ENCODE peak calls at places on chromosomes 12 and 14, in six cellular contexts. J is A549, H is heart left ventricle, Y is fibroblast of mammary gland, W is colonic mucosa, G is heart right ventricle. V is an unnamed sample.

GRCh38 chr14:45664668-45665356 is 411.8 kb upstream of the MIS18BP1 start:
- DNase-seq in G (no peak), Y (no peak), H (no peak), W (no peak), J (peak; percentile 9), V (no peak)

GRCh38 chr14:34710006-34710405 is 4.4 kb downstream of the CFL2 start:
- DNase-seq in H (no peak), Y (no peak), G (no peak), W (no peak), J (no peak), V (no peak)

GRCh38 chr14:69612014-69612758 is 790 bp downstream of the SUSD6 start:
- DNase-seq in G (no peak), Y (peak; percentile 11), H (peak; percentile 37), J (no peak), W (peak; percentile 45), V (peak; percentile 28)

GRCh38 chr12:65565601-65566560 is 258.4 kb upstream of the HMGA2 start:
- DNase-seq in W (no peak), J (peak; percentile 17), G (no peak), Y (peak; percentile 92), H (no peak), V (peak; percentile 94)

GRCh38 chr12:88921434-88921833 is 341.2 kb upstream of the KITLG start:
- DNase-seq in H (no peak), J (no peak), W (no peak), Y (no peak), G (no peak), V (no peak)

GRCh38 chr12:64796205-64796845 is 28.1 kb upstream of the TBC1D30 start:
- DNase-seq in Y (peak; percentile 93), W (peak; percentile 79), J (peak; percentile 96), H (no peak), G (peak; percentile 66), V (peak; percentile 97)

GRCh38 chr12:13805038-13805437 is 176.4 kb downstream of the GRIN2B start:
- DNase-seq in W (no peak), J (no peak), H (no peak), Y (no peak), G (no peak), V (no peak)

GRCh38 chr14:71142375-71143038 is 235.2 kb downstream of the PCNX1 start:
- DNase-seq in H (no peak), W (no peak), J (no peak), G (no peak), Y (peak; percentile 94), V (peak; percentile 87)

GRCh38 chr12:42420385-42420784 is 94.4 kb downstream of the PPHLN1 start:
- DNase-seq in H (no peak), Y (no peak), G (no peak), W (no peak), J (no peak), V (no peak)

GRCh38 chr14:24378327-24378726 is 10.3 kb downstream of the NFATC4 start:
- DNase-seq in H (no peak), Y (no peak), G (no peak), W (no peak), J (no peak), V (no peak)

GRCh38 chr12:107541001-107541400 is 144.6 kb upstream of the PWP1 start:
- DNase-seq in H (no peak), G (no peak), Y (no peak), W (no peak), J (no peak), V (no peak)

GRCh38 chr12:107547421-107547820 is 138.2 kb upstream of the PWP1 start:
- DNase-seq in W (no peak), G (no peak), Y (no peak), J (no peak), H (no peak), V (no peak)

GRCh38 chr12:107544947-107545346 is 140.7 kb upstream of the PWP1 start:
- DNase-seq in H (no peak), J (no peak), G (no peak), W (no peak), Y (peak; percentile 57), V (no peak)

GRCh38 chr12:107545737-107546363 is 139.7 kb upstream of the PWP1 start:
- DNase-seq in Y (peak; percentile 85), J (no peak), H (no peak), G (no peak), W (no peak), V (no peak)

GRCh38 chr12:107543841-107544240 is 141.8 kb upstream of the PWP1 start:
- DNase-seq in J (no peak), G (no peak), H (no peak), W (no peak), Y (no peak), V (no peak)
- TF ChIP-seq CTCF in J (no peak), G (no peak), H (no peak), W (no peak), Y (no peak), V (no peak)

GRCh38 chr14:103879570-103880333 is 32.4 kb upstream of the PPP1R13B start:
- DNase-seq in W (peak; percentile 91), G (peak; percentile 46), Y (no peak), J (peak; percentile 75), H (peak; percentile 62), V (peak; percentile 4)

GRCh38 chr14:103879118-103879569 is 31.8 kb upstream of the PPP1R13B start:
- DNase-seq in G (no peak), J (no peak), Y (no peak), W (no peak), H (no peak), V (no peak)

GRCh38 chr14:103881927-103882281 is 34.5 kb upstream of the PPP1R13B start:
- DNase-seq in J (no peak), Y (no peak), W (no peak), H (no peak), G (no peak), V (no peak)

GRCh38 chr14:103880986-103881926 is 33.9 kb upstream of the PPP1R13B start:
- DNase-seq in Y (no peak), H (peak; percentile 74), G (peak; percentile 41), J (no peak), W (no peak), V (no peak)

DNA sequence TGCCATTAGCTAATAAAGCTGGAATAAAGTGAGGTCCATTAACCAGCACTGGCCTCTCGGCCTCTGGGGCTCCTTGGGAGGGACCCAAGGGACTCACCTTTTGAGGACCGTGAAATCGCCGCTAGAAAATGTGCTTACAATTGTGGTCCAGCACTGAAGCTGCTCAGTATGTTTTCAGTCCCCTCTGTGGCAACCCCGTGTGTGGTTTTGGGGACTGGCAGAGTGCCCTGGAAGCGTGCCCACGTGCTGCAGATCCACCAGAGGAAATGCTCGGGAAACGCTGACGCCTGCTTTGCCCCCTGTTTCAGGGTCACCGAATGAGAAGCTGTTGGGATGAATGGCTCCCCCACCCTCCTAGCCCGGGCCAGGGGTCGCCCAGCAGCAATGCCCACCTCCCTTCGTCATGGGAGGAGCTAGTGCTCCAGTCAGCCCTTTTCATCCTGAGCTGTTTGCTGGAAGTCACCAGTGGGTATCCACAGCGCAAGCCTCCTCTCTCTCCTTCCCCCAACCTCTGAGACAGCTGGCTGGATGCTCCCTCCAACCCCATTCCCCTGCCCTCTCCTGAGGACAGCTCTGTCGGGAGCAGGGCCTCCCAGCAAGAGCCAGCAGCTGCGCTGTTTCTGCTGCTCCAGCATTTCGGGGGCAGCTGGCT is 33.1 kb upstream of the PPP1R13B start:
- DNase-seq in J (no peak), H (peak; percentile 81), Y (peak; percentile 69), G (peak; percentile 70), W (peak; percentile 79), V (peak; percentile 61)
- H3K4me3 ChIP-seq in J (peak overlapping the region; percentile 35), H (peak overlapping the region; percentile 32), Y (peak overlapping the region; percentile 15), G (peak overlapping the region; percentile 26), W (peak overlapping the region; percentile 24), V (peak overlapping the region; percentile 16)

GRCh38 chr14:44505588-44505987 is 1.5 kb downstream of the FSCB start:
- DNase-seq in G (no peak), Y (no peak), W (no peak), H (no peak), J (no peak), V (no peak)
- TF ChIP-seq CTCF in G (no peak), Y (no peak), W (no peak), H (no peak), J (no peak), V (no peak)

DNA sequence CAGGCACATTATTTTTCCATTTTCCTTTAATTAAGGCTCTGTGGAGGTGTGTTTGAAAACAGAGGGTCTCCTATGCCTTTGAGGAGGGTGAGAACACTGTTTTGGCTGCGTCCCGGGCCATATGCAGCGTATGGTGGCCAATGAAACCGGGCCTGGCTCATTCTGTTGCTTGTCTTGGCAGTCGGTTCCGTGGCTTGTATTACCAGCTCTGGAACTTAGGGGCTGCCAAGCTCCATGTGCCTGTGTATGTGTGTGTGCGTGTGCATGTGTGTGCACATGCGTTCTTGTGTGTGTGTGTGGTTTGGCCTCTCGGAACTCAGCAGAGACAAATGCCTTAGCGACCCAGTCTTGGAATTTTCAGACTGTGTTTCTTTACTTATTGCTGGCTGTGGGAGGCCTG is 2.7 kb downstream of the JDP2 start:
- DNase-seq in H (no peak), W (no peak), G (peak; percentile 43), J (no peak), Y (peak; percentile 77), V (no peak)
- H3K4me3 ChIP-seq in H (peak overlapping the region; percentile 85), W (no peak overlapping the region), G (peak overlapping the region; percentile 82), J (peak overlapping the region; percentile 83), Y (peak overlapping the region; percentile 70), V (peak overlapping the region; percentile 12)

GRCh38 chr14:50318031-50318626 is 6.0 kb downstream of the DMAC2L start:
- DNase-seq in J (peak; percentile 46), W (no peak), H (no peak), Y (peak; percentile 69), G (no peak), V (peak; percentile 73)
- TF ChIP-seq CTCF in J (peak; percentile 73), W (peak; percentile 62), H (peak; percentile 50), Y (peak; percentile 72), G (peak; percentile 76), V (peak; percentile 75)

DNA sequence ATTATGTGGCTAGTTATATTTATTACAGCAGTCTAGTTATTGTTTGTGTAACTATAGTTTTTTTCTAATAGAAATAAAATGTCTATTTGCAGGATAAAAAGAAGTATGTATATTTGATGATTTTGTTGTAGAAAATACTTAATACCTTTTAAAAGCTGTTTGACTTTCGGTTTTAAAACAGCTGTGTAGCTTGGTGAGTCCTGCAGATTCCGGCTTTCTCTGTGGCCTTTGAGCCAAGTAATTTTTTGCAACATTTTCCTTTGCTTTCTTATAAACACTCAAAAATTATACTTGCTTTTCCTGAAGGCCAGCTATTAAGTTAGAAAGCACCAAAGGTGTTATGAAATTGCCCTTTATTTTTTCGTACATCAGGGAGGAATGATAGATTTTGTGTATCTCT is 63.5 kb downstream of the CRADD start:
- DNase-seq in Y (peak; percentile 58), W (no peak), J (no peak), G (no peak), H (no peak), V (peak; percentile 81)
- H3K4me3 ChIP-seq in Y (peak overlapping the region; percentile 16), W (no peak overlapping the region), J (no peak overlapping the region), G (peak overlapping the region; percentile 65), H (peak overlapping the region; percentile 70), V (no peak overlapping the region)

DNA sequence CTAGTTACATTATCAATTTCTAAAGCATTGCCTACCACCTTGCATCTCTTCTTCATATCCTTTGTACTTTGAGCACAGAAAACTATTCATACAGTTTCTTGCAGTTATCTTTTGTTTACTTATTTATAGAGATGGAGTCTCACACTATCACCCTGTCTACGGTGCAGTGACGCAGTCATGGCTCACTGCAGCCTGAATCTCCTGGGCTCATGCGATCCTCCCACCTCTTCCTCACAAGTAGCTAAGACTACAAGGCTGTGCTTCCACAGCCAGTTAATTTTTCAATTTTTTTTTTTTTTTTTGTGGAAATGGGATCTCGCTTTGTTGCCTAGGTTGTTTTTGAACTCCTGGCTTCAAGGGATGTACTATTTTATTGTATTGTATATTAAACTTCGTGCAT is 158.0 kb downstream of the TTC6 start:
- DNase-seq in H (no peak), W (no peak), G (no peak), Y (no peak), J (no peak), V (no peak)
- TF ChIP-seq CTCF in H (no peak), W (no peak), G (no peak), Y (no peak), J (no peak), V (no peak)